ENCODE peak calls at places on chromosomes 11 and 22, in nine cellular contexts. H, W, K, R, N, U, E, G and L are unnamed samples.
A peak's percentile ranks its signal among the peaks of the same experiment; 100 is the strongest.

GRCh38 chr11:35856756-35857155 is 87.1 kb upstream of the LDLRAD3 start:
- DNase-seq in H (no peak), W (no peak), K (no peak), R (no peak), N (no peak), U (no peak), E (no peak), G (no peak), L (no peak)

GRCh38 chr22:29216873-29217666 is 11.4 kb downstream of the EMID1 start:
- DNase-seq in H (peak; percentile 15), W (no peak), K (no peak), R (no peak), N (no peak), U (no peak), E (no peak), G (no peak), L (peak; percentile 45)

GRCh38 chr11:104700609-104701008 is 197.7 kb downstream of the CASP12 start:
- DNase-seq in H (no peak), W (no peak), K (no peak), R (no peak), N (no peak), U (no peak), E (peak; percentile 89), G (no peak), L (no peak)

GRCh38 chr22:19948057-19948760 is 6.6 kb upstream of the TXNRD2 start:
- DNase-seq in H (no peak), W (no peak), K (no peak), R (no peak), N (no peak), U (no peak), E (no peak), G (no peak), L (no peak)

GRCh38 chr11:128481135-128481534 is 106.2 kb downstream of the ETS1 start:
- DNase-seq in H (no peak), W (no peak), K (no peak), R (no peak), N (no peak), U (no peak), E (peak; percentile 85), G (no peak), L (no peak)

GRCh38 chr22:35349704-35350538 is 31.0 kb upstream of the HMOX1 start:
- DNase-seq in H (no peak), W (no peak), K (no peak), R (peak; percentile 37), N (no peak), U (no peak), E (peak; percentile 47), G (no peak), L (no peak)

GRCh38 chr11:45997599-45997998 is 75.1 kb downstream of the LARGE2 start:
- DNase-seq in H (no peak), W (no peak), K (no peak), R (no peak), N (no peak), U (no peak), E (no peak), G (no peak), L (no peak)

GRCh38 chr22:36027960-36028645 is 521 bp downstream of the RBFOX2 start:
- DNase-seq in H (no peak), W (no peak), K (no peak), R (no peak), N (peak; percentile 12), U (no peak), E (peak; percentile 15), G (peak; percentile 29), L (peak; percentile 56)

GRCh38 chr11:2077061-2077802 is 62.0 kb downstream of the IGF2 start:
- DNase-seq in H (peak; percentile 88), W (no peak), K (no peak), R (no peak), N (no peak), U (no peak), E (peak; percentile 74), G (no peak), L (no peak)

GRCh38 chr11:108210441-108210840 is 12.0 kb downstream of the NPAT start:
- DNase-seq in H (no peak), W (no peak), K (no peak), R (no peak), N (no peak), U (no peak), E (no peak), G (no peak), L (no peak)

GRCh38 chr11:60703374-60703773 is 4.0 kb downstream of the MS4A8 start:
- DNase-seq in H (no peak), W (no peak), K (no peak), R (no peak), N (no peak), U (no peak), E (no peak), G (no peak), L (no peak)

GRCh38 chr11:60701509-60701818 is 2.1 kb downstream of the MS4A8 start:
- DNase-seq in H (no peak), W (no peak), K (no peak), R (no peak), N (no peak), U (no peak), E (no peak), G (no peak), L (no peak)

GRCh38 chr11:60699282-60699681 is at the start of gene MS4A8:
- DNase-seq in H (no peak), W (no peak), K (no peak), R (no peak), N (no peak), U (no peak), E (no peak), G (no peak), L (no peak)

GRCh38 chr11:60705895-60706294 is 6.5 kb downstream of the MS4A8 start:
- DNase-seq in H (no peak), W (no peak), K (no peak), R (no peak), N (no peak), U (no peak), E (no peak), G (no peak), L (no peak)

GRCh38 chr11:60700689-60701508 is 1.5 kb downstream of the MS4A8 start:
- DNase-seq in H (peak; percentile 29), W (no peak), K (no peak), R (no peak), N (peak; percentile 37), U (peak; percentile 46), E (no peak), G (peak; percentile 45), L (peak; percentile 49)
- TF ChIP-seq CTCF in H (peak; percentile 23), W (no peak), K (no peak), R (no peak), N (peak; percentile 63), U (peak; percentile 27), E (peak; percentile 21), G (peak; percentile 43), L (peak; percentile 38)

GRCh38 chr22:42442746-42443145 is 10.5 kb upstream of the NFAM1 start:
- DNase-seq in H (no peak), W (no peak), K (no peak), R (no peak), N (no peak), U (no peak), E (no peak), G (no peak), L (no peak)
- TF ChIP-seq CTCF in H (no peak), W (no peak), K (no peak), R (no peak), N (no peak), U (no peak), E (no peak), G (no peak), L (no peak)

GRCh38 chr11:125887373-125888324 is at the start of gene HYLS1:
- DNase-seq in H (peak; percentile 97), W (peak; percentile 81), K (peak; percentile 91), R (peak; percentile 93), N (peak; percentile 77), U (peak; percentile 93), E (peak; percentile 99), G (peak; percentile 93), L (peak; percentile 96)
- TF ChIP-seq CTCF in H (no peak), W (no peak), K (no peak), R (peak; percentile 23), N (peak; percentile 25), U (no peak), E (peak; percentile 11), G (peak; percentile 40), L (peak; percentile 31)

GRCh38 chr11:706439-706956 is 467 bp downstream of the EPS8L2 start:
- DNase-seq in H (peak; percentile 61), W (no peak), K (no peak), R (no peak), N (no peak), U (peak; percentile 55), E (peak; percentile 34), G (no peak), L (no peak)
- TF ChIP-seq CTCF in H (no peak), W (no peak), K (no peak), R (no peak), N (no peak), U (no peak), E (no peak), G (no peak), L (no peak)

GRCh38 chr22:50502628-50503474 is 4.7 kb downstream of the LMF2 start:
- DNase-seq in H (no peak), W (no peak), K (no peak), R (no peak), N (no peak), U (no peak), E (no peak), G (no peak), L (no peak)

GRCh38 chr22:50502096-50502495 is 5.4 kb downstream of the LMF2 start:
- DNase-seq in H (no peak), W (no peak), K (no peak), R (no peak), N (no peak), U (no peak), E (no peak), G (no peak), L (no peak)

GRCh38 chr22:50504245-50505211 is 3.0 kb downstream of the LMF2 start:
- DNase-seq in H (no peak), W (no peak), K (no peak), R (no peak), N (no peak), U (no peak), E (no peak), G (no peak), L (no peak)

GRCh38 chr22:50505276-50505775 is 2.2 kb downstream of the LMF2 start:
- DNase-seq in H (no peak), W (no peak), K (no peak), R (no peak), N (no peak), U (no peak), E (no peak), G (no peak), L (no peak)

GRCh38 chr22:50503475-50504145 is 3.9 kb downstream of the LMF2 start:
- DNase-seq in H (no peak), W (no peak), K (no peak), R (no peak), N (no peak), U (no peak), E (no peak), G (no peak), L (no peak)
- TF ChIP-seq CTCF in H (no peak), W (no peak), K (no peak), R (no peak), N (no peak), U (no peak), E (peak; percentile 14), G (no peak), L (no peak)